ENCODE peak calls at places on chromosome 5, in eight cellular contexts. N, I, Y, J, W, A, R and V are unnamed samples.

GRCh38 chr5:83925321-83925877 is 204.7 kb upstream of the HAPLN1 start:
- DNase-seq in N (no peak), I (no peak), W (no peak), A (no peak), R (no peak), Y (no peak), J (no peak), V (no peak)

GRCh38 chr5:122101636-122102285 is 23.7 kb upstream of the LOX start:
- DNase-seq in I (no peak), A (no peak), R (no peak), J (peak), Y (no peak), N (no peak), W (no peak), V (no peak)

GRCh38 chr5:150253416-150254208 is 36.0 kb downstream of the CAMK2A start:
- DNase-seq in R (no peak), I (no peak), Y (no peak), A (no peak), W (no peak), J (no peak), N (no peak), V (no peak)

GRCh38 chr5:124333295-124333979 is 413.0 kb downstream of the ZNF608 start:
- DNase-seq in N (no peak), J (no peak), I (no peak), R (no peak), W (no peak), A (no peak), Y (no peak), V (no peak)

GRCh38 chr5:99449786-99450185 is 521.0 kb upstream of the CHD1 start:
- DNase-seq in R (no peak), J (no peak), W (no peak), A (no peak), Y (no peak), N (no peak), I (no peak), V (no peak)

GRCh38 chr5:110086658-110087388 is 397.1 kb downstream of the MAN2A1 start:
- DNase-seq in W (no peak), J (no peak), N (no peak), R (no peak), A (no peak), I (peak), Y (peak), V (peak)

GRCh38 chr5:180344393-180344999 is 8.6 kb downstream of the GFPT2 start:
- DNase-seq in R (no peak), I (no peak), J (no peak), W (no peak), N (no peak), Y (no peak), A (no peak), V (no peak)

GRCh38 chr5:100731768-100732167 is 171.3 kb downstream of the ST8SIA4 start:
- DNase-seq in N (no peak), I (no peak), Y (no peak), R (peak), J (no peak), W (no peak), A (no peak), V (no peak)

GRCh38 chr5:170631471-170632195 is 127.8 kb downstream of the KCNIP1 start:
- DNase-seq in R (no peak), W (no peak), Y (no peak), A (peak), I (no peak), N (no peak), J (no peak), V (no peak)

GRCh38 chr5:37723147-37723961 is 116.5 kb downstream of the GDNF start:
- DNase-seq in I (no peak), J (peak), R (no peak), A (no peak), N (no peak), W (peak), Y (no peak), V (no peak)

GRCh38 chr5:80141681-80142080 is 106.5 kb downstream of the THBS4 start:
- DNase-seq in A (no peak), Y (no peak), J (no peak), R (no peak), N (no peak), I (no peak), W (peak), V (no peak)

GRCh38 chr5:148206620-148207019 is 3.8 kb downstream of the SPINK6 start:
- DNase-seq in R (no peak), A (no peak), J (no peak), N (no peak), Y (no peak), I (no peak), W (no peak), V (no peak)

GRCh38 chr5:57032151-57032551 is 80.2 kb upstream of the MIER3 start:
- DNase-seq in W (no peak), R (no peak), A (no peak), J (no peak), Y (no peak), N (no peak), I (peak), V (no peak)

GRCh38 chr5:142644127-142644526 is 41.8 kb downstream of the FGF1 start:
- DNase-seq in N (no peak), R (no peak), I (no peak), Y (no peak), J (no peak), A (no peak), W (no peak), V (no peak)

GRCh38 chr5:67338416-67338815 is 141.8 kb upstream of the CD180 start:
- DNase-seq in R (no peak), J (no peak), Y (no peak), N (no peak), I (no peak), A (no peak), W (no peak), V (no peak)